ENCODE peak calls at places on chromosomes 12 and 14, in nine cellular contexts. M, Z, P, C, Q, T, V, R and H are unnamed samples.
A peak's percentile ranks its signal among the peaks of the same experiment; 100 is the strongest.

GRCh38 chr12:1919284-1919683 is 832 bp upstream of the CACNA2D4 start:
- DNase-seq in Q (no peak), V (no peak), M (no peak), R (peak; percentile 22), Z (peak; percentile 42), P (no peak), T (no peak), C (no peak), H (no peak)

GRCh38 chr14:97490521-97491070 is 693.4 kb downstream of the VRK1 start:
- DNase-seq in R (no peak), Q (no peak), Z (peak; percentile 64), M (no peak), V (no peak), P (no peak), T (no peak), C (no peak), H (no peak)

GRCh38 chr12:49043856-49044258 is 16.7 kb downstream of the KMT2D start:
- DNase-seq in C (peak; percentile 72), T (peak; percentile 54), Q (peak; percentile 59), V (no peak), R (no peak), M (peak; percentile 45), P (peak; percentile 67), Z (peak; percentile 97), H (peak; percentile 41)

GRCh38 chr12:19431407-19432308 is 7.6 kb upstream of the AEBP2 start:
- DNase-seq in T (no peak), M (peak; percentile 62), V (peak; percentile 16), P (no peak), Q (no peak), R (peak; percentile 34), Z (peak; percentile 58), C (no peak), H (no peak)

GRCh38 chr12:110073049-110073831 is 24.9 kb upstream of the C12orf76 start:
- DNase-seq in Z (no peak), Q (peak; percentile 28), C (peak; percentile 49), V (peak; percentile 99), T (peak; percentile 81), P (no peak), R (no peak), M (peak; percentile 35), H (peak; percentile 67)

GRCh38 chr12:51838036-51838435 is 10.5 kb downstream of the FIGNL2 start:
- DNase-seq in M (no peak), T (no peak), P (no peak), R (no peak), C (no peak), Z (peak; percentile 71), V (no peak), Q (no peak), H (no peak)

GRCh38 chr14:88189040-88189839 is 133.8 kb downstream of the KCNK10 start:
- DNase-seq in C (peak; percentile 71), M (peak; percentile 81), Z (peak; percentile 95), T (peak; percentile 75), R (peak; percentile 67), P (peak; percentile 12), V (peak; percentile 86), Q (peak; percentile 68), H (peak; percentile 98)

GRCh38 chr12:49027846-49028245 is 9.3 kb upstream of the PRKAG1 start:
- DNase-seq in T (no peak), R (no peak), Z (no peak), C (no peak), Q (no peak), P (no peak), V (no peak), M (no peak), H (no peak)

GRCh38 chr14:34038358-34039057 is 87.6 kb upstream of the EGLN3 start:
- DNase-seq in Q (no peak), R (peak; percentile 17), Z (no peak), V (no peak), C (no peak), P (no peak), M (no peak), T (no peak), H (no peak)

GRCh38 chr14:91368681-91369416 is 48.8 kb downstream of the CCDC88C start:
- DNase-seq in T (no peak), Q (no peak), Z (no peak), R (no peak), C (no peak), V (no peak), P (no peak), M (no peak), H (no peak)